ENCODE peak calls at places on chromosome 4, in eight cellular contexts. A is upper lobe of right lung, P is neural progenitor cell, N is vagina, Y is K562, V is thoracic aorta, H is tibial nerve, O is uterus. X is an unnamed sample. For H3K4me1, the result is how much of the 10 kb centered on the place peaks cover.

GRCh38 chr4:111991163-111991562 is 154.1 kb upstream of the FAM241A start:
- DNase-seq in H (no peak), N (no peak), A (no peak), P (no peak), O (no peak), V (no peak), Y (no peak), X (no peak)

GRCh38 chr4:33998204-33998603 is 2246.1 kb downstream of the ARAP2 start:
- DNase-seq in V (no peak), A (no peak), Y (no peak), O (no peak), H (no peak), P (no peak), N (no peak), X (no peak)

GRCh38 chr4:11548529-11549176 is 120.0 kb upstream of the HS3ST1 start:
- DNase-seq in H (no peak), O (no peak), Y (no peak), V (no peak), N (no peak), P (no peak), A (no peak), X (peak)

GRCh38 chr4:54513741-54514140 is 144.0 kb upstream of the KIT start:
- DNase-seq in H (no peak), A (no peak), P (no peak), V (no peak), O (no peak), N (no peak), Y (no peak), X (no peak)

GRCh38 chr4:101806914-101807313 is 16.4 kb downstream of the BANK1 start:
- DNase-seq in N (no peak), V (no peak), P (no peak), A (no peak), H (no peak), Y (no peak), O (no peak), X (no peak)

GRCh38 chr4:107600456-107600855 is 119.6 kb downstream of the PAPSS1 start:
- DNase-seq in Y (no peak), H (no peak), P (no peak), O (no peak), A (no peak), N (no peak), V (no peak), X (peak)

GRCh38 chr4:138301536-138301935 is 59.4 kb upstream of the SLC7A11 start:
- DNase-seq in H (no peak), A (no peak), P (no peak), O (no peak), Y (no peak), N (no peak), V (no peak), X (peak)

GRCh38 chr4:108072300-108072699 is 82.6 kb downstream of the HADH start:
- DNase-seq in A (no peak), Y (no peak), N (no peak), V (no peak), P (no peak), H (no peak), O (no peak), X (no peak)

GRCh38 chr4:181957088-181957487 is 286.1 kb upstream of the TENM3 start:
- DNase-seq in P (no peak), V (no peak), Y (no peak), A (no peak), H (no peak), O (no peak), N (no peak), X (no peak)

GRCh38 chr4:56434599-56435000 is 815 bp downstream of the PPAT start:
- DNase-seq in P (peak), N (no peak), Y (peak), H (no peak), V (no peak), O (no peak), A (no peak), X (peak)

GRCh38 chr4:14338206-14338605 is 664.1 kb upstream of the CPEB2 start:
- DNase-seq in V (no peak), Y (no peak), O (no peak), A (no peak), P (no peak), H (no peak), N (no peak), X (peak)

GRCh38 chr4:99610605-99611172 is 36.1 kb downstream of the MTTP start:
- DNase-seq in V (no peak), P (no peak), H (no peak), N (no peak), O (no peak), Y (no peak), A (no peak), X (no peak)

GRCh38 chr4:152106113-152106763 is 345.4 kb upstream of the GATB start:
- DNase-seq in V (peak), H (peak), P (no peak), A (no peak), N (no peak), O (peak), Y (peak), X (no peak)

GRCh38 chr4:168129802-168130201 is 37.5 kb downstream of the ANXA10 start:
- DNase-seq in N (no peak), Y (no peak), P (no peak), O (no peak), A (no peak), H (no peak), V (no peak), X (no peak)

GRCh38 chr4:52713456-52713937 is 37.7 kb downstream of the ERVMER34-1 start:
- DNase-seq in A (no peak), V (no peak), Y (peak), H (no peak), N (no peak), O (no peak), P (peak), X (peak)

GRCh38 chr4:16516796-16517413 is 290.6 kb upstream of the TAPT1 start:
- DNase-seq in V (no peak), Y (peak), H (peak), O (peak), N (no peak), P (peak), A (no peak), X (peak)

GRCh38 chr4:152265149-152265621 is 270.7 kb downstream of the FBXW7 start:
- DNase-seq in A (no peak), H (no peak), V (no peak), O (no peak), N (no peak), P (no peak), Y (peak), X (no peak)

GRCh38 chr4:10589308-10589707 is 95.3 kb downstream of the CLNK start:
- DNase-seq in V (no peak), N (no peak), Y (no peak), A (no peak), H (no peak), O (no peak), P (peak), X (no peak)

GRCh38 chr4:40912455-40913055 is 162.8 kb downstream of the NSUN7 start:
- DNase-seq in A (no peak), O (no peak), N (no peak), Y (no peak), H (no peak), V (no peak), P (no peak), X (peak)

GRCh38 chr4:47528651-47529050 is 43.6 kb downstream of the ATP10D start:
- DNase-seq in A (no peak), P (no peak), H (no peak), V (no peak), O (no peak), Y (no peak), N (no peak), X (no peak)

GRCh38 chr4:93809773-93810172 is 18.8 kb upstream of the ATOH1 start:
- DNase-seq in P (no peak), N (no peak), V (no peak), A (no peak), Y (no peak), H (no peak), O (no peak), X (no peak)

GRCh38 chr4:35163189-35163588 is 1081.1 kb downstream of the ARAP2 start:
- DNase-seq in H (no peak), O (no peak), N (no peak), Y (no peak), P (peak), V (no peak), A (no peak), X (no peak)

GRCh38 chr4:6621556-6621927 is 18.9 kb upstream of the MRFAP1 start:
- DNase-seq in A (peak), P (no peak), Y (no peak), O (no peak), H (no peak), V (no peak), N (no peak), X (no peak)
- TF ChIP-seq CTCF in A (no peak), P (no peak), Y (no peak), O (no peak), H (no peak), V (no peak), N (no peak), X (no peak)

DNA sequence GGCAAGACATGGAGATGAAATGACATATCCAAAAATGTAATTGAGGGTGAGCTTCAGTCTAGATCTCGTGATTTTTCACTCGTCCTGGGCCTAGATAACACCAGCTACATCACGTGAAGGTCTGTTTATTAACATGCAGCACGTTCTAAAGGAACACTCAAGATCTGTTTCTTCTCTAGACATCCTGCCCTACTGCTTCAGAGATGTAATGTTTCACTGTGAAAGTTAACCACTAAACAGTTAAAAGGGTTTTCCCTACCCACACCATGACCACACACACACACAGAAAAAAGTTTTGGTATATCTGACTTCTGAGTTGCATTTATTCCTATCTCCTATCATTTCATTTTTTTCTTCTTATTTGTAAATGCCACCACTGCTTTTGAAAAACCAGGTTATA is 52.3 kb upstream of the SMIM31 start:
- DNase-seq in Y (no peak), H (no peak), N (no peak), P (no peak), A (no peak), V (no peak), O (no peak), X (no peak)
- H3K4me1 ChIP-seq in Y (under half), H (under half), N (under half), P (under half), A (under half), V (under half), O (under half), X (under half)

GRCh38 chr4:78059524-78059889 is 2.4 kb downstream of the FRAS1 start:
- DNase-seq in N (no peak), P (peak), A (no peak), O (peak), H (no peak), V (peak), Y (peak), X (peak)

GRCh38 chr4:78058591-78059523 is 1.7 kb downstream of the FRAS1 start:
- DNase-seq in O (peak), A (peak), P (peak), H (no peak), V (peak), Y (no peak), N (no peak), X (peak)

GRCh38 chr4:78057600-78058560 is 757 bp downstream of the FRAS1 start:
- DNase-seq in P (peak), Y (no peak), O (peak), A (peak), H (peak), N (no peak), V (no peak), X (peak)

GRCh38 chr4:78057135-78057599 is at the start of gene FRAS1:
- DNase-seq in V (no peak), A (peak), P (peak), O (peak), Y (no peak), N (no peak), H (no peak), X (peak)

GRCh38 chr4:78056265-78057129 is 626 bp upstream of the FRAS1 start:
- DNase-seq in O (peak), A (peak), P (peak), V (peak), H (peak), Y (peak), N (no peak), X (peak)
- TF ChIP-seq CTCF in O (no peak), A (no peak), P (peak), V (no peak), H (no peak), Y (no peak), N (no peak), X (peak)

GRCh38 chr4:8438743-8439142 is 1.8 kb downstream of the ACOX3 start:
- DNase-seq in N (no peak), V (no peak), H (no peak), Y (peak), P (no peak), O (no peak), A (peak), X (no peak)
- H3K4me1 ChIP-seq in N (half or more), V (under half), H (under half), Y (under half), P (under half), O (under half), A (half or more), X (half or more)

GRCh38 chr4:142663828-142664227 is 182.3 kb downstream of the INPP4B start:
- DNase-seq in O (no peak), N (no peak), V (no peak), Y (no peak), H (no peak), A (no peak), P (no peak), X (no peak)

GRCh38 chr4:142656178-142656577 is 189.9 kb downstream of the INPP4B start:
- DNase-seq in P (peak), H (no peak), Y (no peak), N (no peak), A (no peak), O (no peak), V (no peak), X (peak)

DNA sequence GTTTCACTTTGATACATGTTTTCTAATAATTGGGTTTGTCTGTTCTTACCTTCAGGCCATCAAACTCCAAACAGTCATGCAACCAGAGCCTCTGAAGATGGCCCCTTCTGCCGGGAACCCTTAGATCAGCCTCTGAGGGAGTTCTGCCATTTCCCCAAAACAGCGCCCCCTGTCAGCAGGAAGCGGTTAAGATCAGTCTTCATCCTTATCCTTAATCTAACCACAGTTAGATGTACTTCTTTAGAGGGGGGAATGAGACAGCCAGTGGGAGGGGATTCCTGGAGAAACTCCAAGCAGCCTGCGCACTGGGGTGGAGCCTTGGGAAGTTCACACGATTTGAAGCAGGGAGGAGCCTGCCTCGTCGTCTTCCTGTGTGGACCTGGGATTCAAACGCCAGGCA is 185.4 kb downstream of the INPP4B start:
- DNase-seq in N (no peak), Y (no peak), A (no peak), O (no peak), H (no peak), P (no peak), V (no peak), X (no peak)
- TF ChIP-seq CTCF in N (no peak), Y (no peak), A (no peak), O (no peak), H (no peak), P (peak), V (no peak), X (no peak)

GRCh38 chr4:73741140-73741749 is 876 bp downstream of the CXCL8 start:
- DNase-seq in N (no peak), Y (no peak), O (no peak), A (no peak), V (no peak), P (no peak), H (no peak), X (no peak)

GRCh38 chr4:73742776-73743175 is 2.4 kb downstream of the CXCL8 start:
- DNase-seq in Y (no peak), A (no peak), P (no peak), N (no peak), H (no peak), V (no peak), O (no peak), X (no peak)

GRCh38 chr4:73735231-73735630 is 5.1 kb upstream of the CXCL8 start:
- DNase-seq in A (no peak), Y (peak), P (no peak), O (no peak), V (no peak), H (no peak), N (no peak), X (no peak)

GRCh38 chr4:73743825-73744602 is 3.6 kb downstream of the CXCL8 start:
- DNase-seq in H (no peak), V (no peak), A (no peak), O (no peak), Y (no peak), P (no peak), N (no peak), X (no peak)

GRCh38 chr4:73740353-73740778 is at the start of gene CXCL8:
- DNase-seq in H (peak), O (peak), A (no peak), N (no peak), V (no peak), P (no peak), Y (peak), X (no peak)
- H3K4me1 ChIP-seq in H (under half), O (under half), A (under half), N (under half), V (under half), P (under half), Y (under half), X (under half)

GRCh38 chr4:169619958-169620845 is at the start of gene CLCN3:
- DNase-seq in V (peak), H (peak), Y (peak), P (peak), N (peak), O (peak), A (peak), X (peak)
- TF ChIP-seq CTCF in V (no peak), H (no peak), Y (peak), P (no peak), N (peak), O (peak), A (peak), X (no peak)

GRCh38 chr4:87058272-87059073 is 123.7 kb downstream of the AFF1 start:
- DNase-seq in P (peak), O (no peak), H (no peak), A (peak), N (no peak), Y (peak), V (no peak), X (no peak)
- H3K4me1 ChIP-seq in P (half or more), O (under half), H (half or more), A (half or more), N (half or more), Y (under half), V (half or more), X (under half)

DNA sequence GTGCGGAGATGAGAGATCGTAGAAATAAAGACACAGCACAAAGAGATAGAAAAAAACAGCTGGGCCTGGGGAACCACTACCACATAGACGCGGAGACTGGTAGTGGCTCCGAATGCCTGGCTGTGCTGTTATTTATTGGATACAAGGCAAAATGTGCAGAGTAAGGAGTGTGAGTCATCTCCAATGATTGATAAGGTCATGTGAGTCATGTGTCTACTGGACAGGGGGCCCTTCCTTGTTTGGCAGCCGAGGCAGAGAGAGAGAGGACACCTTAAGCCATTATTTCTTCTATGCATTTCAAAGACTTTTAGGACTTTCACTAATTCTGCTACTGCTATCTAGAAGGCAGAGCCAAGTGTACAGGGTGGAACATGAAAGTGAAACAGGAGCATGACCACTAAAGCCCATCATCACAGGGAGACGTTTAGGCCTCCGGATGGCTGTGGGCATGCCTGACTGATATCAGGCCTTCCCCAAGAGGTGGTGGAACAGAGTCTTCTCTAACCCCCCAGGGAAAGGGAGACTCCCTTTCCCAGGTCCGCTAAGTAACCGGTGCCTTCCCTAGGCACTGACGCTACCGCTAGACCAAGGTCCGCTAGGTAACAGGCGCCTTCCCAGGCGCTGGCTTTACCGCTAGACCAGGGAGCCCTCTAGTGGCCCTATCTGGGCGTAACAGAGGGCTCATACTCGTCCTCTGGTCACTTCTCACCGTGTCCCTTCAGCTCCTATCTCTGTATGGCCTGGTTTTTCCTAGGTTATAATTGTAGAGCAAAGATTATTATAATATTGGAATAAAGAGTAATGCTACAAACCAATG is 921.5 kb upstream of the PCDH10 start:
- DNase-seq in Y (peak), H (no peak), N (no peak), P (peak), O (no peak), A (no peak), V (no peak), X (peak)
- TF ChIP-seq CTCF in Y (peak), H (peak), N (no peak), P (peak), O (no peak), A (peak), V (no peak), X (peak)

GRCh38 chr4:25879091-25879584 is 16.4 kb upstream of the SEL1L3 start:
- DNase-seq in O (no peak), H (no peak), Y (no peak), N (no peak), P (no peak), A (no peak), V (no peak), X (no peak)
- H3K4me1 ChIP-seq in O (under half), H (under half), Y (under half), N (under half), P (under half), A (under half), V (under half), X (under half)